ENCODE peak calls at places on chromosomes 2 and 18, in seven cellular contexts. One of them, this sample, is unnamed.

GRCh38 chr2:181745796-181746540 is 65.7 kb upstream of the NEUROD1 start:
- DNase-seq in neural progenitor cell: no peak
- DNase-seq in breast epithelium: no peak
- DNase-seq in AG09319: no peak
- DNase-seq in AG04449: no peak
- DNase-seq in heart left ventricle: no peak
- DNase-seq in fibroblast of mammary gland: no peak
- DNase-seq in this sample: no peak

GRCh38 chr2:25039126-25039525 is 2.8 kb upstream of the EFR3B start:
- DNase-seq in AG09319: no peak
- DNase-seq in breast epithelium: no peak
- DNase-seq in heart left ventricle: no peak
- DNase-seq in neural progenitor cell: no peak
- DNase-seq in AG04449: no peak
- DNase-seq in fibroblast of mammary gland: no peak
- DNase-seq in this sample: no peak

GRCh38 chr18:48667276-48668254 is 128.7 kb downstream of the CTIF start:
- DNase-seq in breast epithelium: no peak
- DNase-seq in fibroblast of mammary gland: no peak
- DNase-seq in AG09319: no peak
- DNase-seq in AG04449: no peak
- DNase-seq in heart left ventricle: no peak
- DNase-seq in neural progenitor cell: peak
- DNase-seq in this sample: peak

GRCh38 chr18:56001576-56001975 is 413.6 kb upstream of the TCF4 start:
- DNase-seq in fibroblast of mammary gland: peak
- DNase-seq in AG09319: no peak
- DNase-seq in breast epithelium: no peak
- DNase-seq in AG04449: no peak
- DNase-seq in neural progenitor cell: no peak
- DNase-seq in heart left ventricle: no peak
- DNase-seq in this sample: no peak

GRCh38 chr2:145760781-145761649 is 1241.1 kb upstream of the ZEB2 start:
- DNase-seq in fibroblast of mammary gland: peak
- DNase-seq in breast epithelium: no peak
- DNase-seq in heart left ventricle: no peak
- DNase-seq in AG04449: no peak
- DNase-seq in neural progenitor cell: peak
- DNase-seq in AG09319: peak
- DNase-seq in this sample: no peak

GRCh38 chr2:138500592-138501426 is 761 bp upstream of the SPOPL start:
- DNase-seq in AG09319: no peak
- DNase-seq in heart left ventricle: no peak
- DNase-seq in neural progenitor cell: no peak
- DNase-seq in fibroblast of mammary gland: no peak
- DNase-seq in AG04449: no peak
- DNase-seq in breast epithelium: no peak
- DNase-seq in this sample: no peak

GRCh38 chr18:581106-581505 is 926 bp downstream of the CETN1 start:
- DNase-seq in neural progenitor cell: peak
- DNase-seq in fibroblast of mammary gland: no peak
- DNase-seq in AG04449: no peak
- DNase-seq in breast epithelium: no peak
- DNase-seq in AG09319: no peak
- DNase-seq in heart left ventricle: no peak
- DNase-seq in this sample: no peak

GRCh38 chr2:6946722-6947121 is 29.5 kb downstream of the RNF144A start:
- DNase-seq in breast epithelium: no peak
- DNase-seq in fibroblast of mammary gland: peak
- DNase-seq in AG09319: peak
- DNase-seq in heart left ventricle: no peak
- DNase-seq in AG04449: peak
- DNase-seq in neural progenitor cell: no peak
- DNase-seq in this sample: no peak

GRCh38 chr2:172248381-172249173 is 145.9 kb upstream of the DLX2 start:
- DNase-seq in AG04449: no peak
- DNase-seq in breast epithelium: no peak
- DNase-seq in fibroblast of mammary gland: peak
- DNase-seq in AG09319: no peak
- DNase-seq in neural progenitor cell: peak
- DNase-seq in heart left ventricle: no peak
- DNase-seq in this sample: no peak

GRCh38 chr18:9683418-9684396 is 24.4 kb upstream of the RAB31 start:
- DNase-seq in heart left ventricle: no peak
- DNase-seq in fibroblast of mammary gland: peak
- DNase-seq in neural progenitor cell: no peak
- DNase-seq in breast epithelium: no peak
- DNase-seq in AG04449: no peak
- DNase-seq in AG09319: no peak
- DNase-seq in this sample: no peak

GRCh38 chr2:212721026-212721451 is 182.4 kb upstream of the ERBB4 start:
- DNase-seq in AG09319: no peak
- DNase-seq in neural progenitor cell: no peak
- DNase-seq in breast epithelium: no peak
- DNase-seq in heart left ventricle: no peak
- DNase-seq in AG04449: no peak
- DNase-seq in fibroblast of mammary gland: no peak
- DNase-seq in this sample: peak

GRCh38 chr18:77376043-77376732 is 126.5 kb downstream of the GALR1 start:
- DNase-seq in neural progenitor cell: no peak
- DNase-seq in heart left ventricle: no peak
- DNase-seq in AG09319: no peak
- DNase-seq in AG04449: no peak
- DNase-seq in breast epithelium: no peak
- DNase-seq in fibroblast of mammary gland: no peak
- DNase-seq in this sample: no peak

GRCh38 chr18:78875268-78875997 is 104.2 kb upstream of the SALL3 start:
- DNase-seq in AG09319: no peak
- DNase-seq in fibroblast of mammary gland: peak
- DNase-seq in AG04449: no peak
- DNase-seq in neural progenitor cell: peak
- DNase-seq in heart left ventricle: no peak
- DNase-seq in breast epithelium: no peak
- DNase-seq in this sample: no peak

GRCh38 chr2:121376851-121377250 is 91.8 kb upstream of the TFCP2L1 start:
- DNase-seq in fibroblast of mammary gland: peak
- DNase-seq in breast epithelium: no peak
- DNase-seq in AG09319: no peak
- DNase-seq in heart left ventricle: no peak
- DNase-seq in AG04449: no peak
- DNase-seq in neural progenitor cell: no peak
- DNase-seq in this sample: no peak

GRCh38 chr2:241801611-241802420 is 7.2 kb upstream of the NEU4 start:
- DNase-seq in fibroblast of mammary gland: no peak
- DNase-seq in AG04449: no peak
- DNase-seq in heart left ventricle: no peak
- DNase-seq in breast epithelium: no peak
- DNase-seq in AG09319: no peak
- DNase-seq in neural progenitor cell: no peak
- DNase-seq in this sample: no peak
- TF ChIP-seq CTCF in fibroblast of mammary gland: no peak
- TF ChIP-seq CTCF in AG04449: no peak
- TF ChIP-seq CTCF in heart left ventricle: no peak
- TF ChIP-seq CTCF in breast epithelium: no peak
- TF ChIP-seq CTCF in AG09319: no peak
- TF ChIP-seq CTCF in neural progenitor cell: no peak
- TF ChIP-seq CTCF in this sample: no peak

DNA sequence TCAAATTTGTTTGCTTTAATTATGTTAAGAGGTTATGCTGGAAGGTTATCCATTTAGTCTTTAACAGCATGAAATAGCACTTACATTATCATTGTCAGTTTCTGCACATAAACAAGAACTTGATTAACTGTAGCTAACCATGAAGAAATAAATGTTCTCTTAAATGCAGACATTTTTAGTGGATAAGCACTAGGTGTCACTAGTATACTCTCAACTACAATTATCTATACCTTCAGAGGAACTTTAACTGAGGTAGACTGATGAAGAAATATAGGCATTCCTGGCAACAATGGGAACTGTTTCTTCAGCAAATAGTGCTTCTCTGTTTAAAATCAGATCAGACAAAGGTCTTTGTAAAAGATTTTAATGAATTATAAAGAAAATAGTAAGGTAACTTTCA is 178.8 kb upstream of the CHST9 start:
- DNase-seq in heart left ventricle: no peak
- DNase-seq in AG04449: no peak
- DNase-seq in AG09319: no peak
- DNase-seq in neural progenitor cell: no peak
- DNase-seq in breast epithelium: no peak
- DNase-seq in fibroblast of mammary gland: peak
- DNase-seq in this sample: no peak
- TF ChIP-seq CTCF in heart left ventricle: peak
- TF ChIP-seq CTCF in AG04449: no peak
- TF ChIP-seq CTCF in AG09319: peak
- TF ChIP-seq CTCF in neural progenitor cell: peak
- TF ChIP-seq CTCF in breast epithelium: no peak
- TF ChIP-seq CTCF in fibroblast of mammary gland: peak
- TF ChIP-seq CTCF in this sample: peak

DNA sequence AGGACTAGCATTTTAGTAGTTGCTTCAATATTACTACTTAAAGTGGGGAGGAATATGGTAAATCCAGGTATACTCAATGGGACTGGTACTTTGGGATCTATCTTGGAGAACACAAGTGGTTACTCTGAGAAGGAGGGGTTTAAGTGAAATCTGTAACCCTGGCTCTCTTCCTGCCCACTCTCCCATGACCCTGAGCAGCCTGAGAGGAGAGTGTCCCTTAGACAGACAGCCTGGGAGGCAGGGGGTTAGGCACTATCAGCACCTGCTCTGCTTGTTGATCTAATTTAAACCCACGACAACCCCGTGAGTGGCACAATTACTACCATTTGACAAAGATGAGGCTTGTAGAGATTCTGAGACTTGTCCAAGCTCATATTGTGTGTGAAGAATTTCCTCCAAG is 395.5 kb downstream of the ALK start:
- DNase-seq in heart left ventricle: no peak
- DNase-seq in fibroblast of mammary gland: no peak
- DNase-seq in AG09319: no peak
- DNase-seq in AG04449: no peak
- DNase-seq in neural progenitor cell: no peak
- DNase-seq in breast epithelium: no peak
- DNase-seq in this sample: no peak
- TF ChIP-seq CTCF in heart left ventricle: no peak
- TF ChIP-seq CTCF in fibroblast of mammary gland: no peak
- TF ChIP-seq CTCF in AG09319: no peak
- TF ChIP-seq CTCF in AG04449: no peak
- TF ChIP-seq CTCF in neural progenitor cell: no peak
- TF ChIP-seq CTCF in breast epithelium: no peak
- TF ChIP-seq CTCF in this sample: no peak

DNA sequence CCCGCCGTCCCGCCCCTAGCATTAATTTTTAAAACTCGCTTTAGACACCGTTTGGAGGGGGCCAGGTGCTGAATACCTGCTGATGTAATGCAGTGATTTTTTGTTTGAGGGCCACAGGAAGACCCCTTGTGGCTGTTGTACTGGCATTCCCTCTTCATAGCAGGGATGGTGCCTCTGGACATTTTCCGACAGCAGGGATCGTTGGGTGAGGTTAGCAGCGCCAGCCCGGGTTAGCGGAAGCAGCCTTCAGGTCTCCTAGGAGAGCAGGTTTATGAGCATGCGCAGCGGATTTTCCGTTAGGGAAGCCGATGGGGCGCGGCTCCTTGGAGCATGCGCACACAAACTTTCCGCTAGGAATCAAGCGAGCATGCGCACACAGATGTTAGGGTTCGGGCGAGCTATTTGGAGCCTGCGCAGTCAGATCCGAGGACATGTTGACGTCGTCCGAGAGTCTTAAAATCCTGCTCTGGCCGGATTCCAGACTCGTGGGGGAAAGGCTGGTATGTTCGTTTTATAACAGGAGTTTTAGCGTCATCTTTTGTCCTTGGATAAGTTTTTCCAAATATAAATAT is 17.2 kb upstream of the C2orf74 start:
- DNase-seq in neural progenitor cell: peak
- DNase-seq in AG09319: peak
- DNase-seq in breast epithelium: peak
- DNase-seq in heart left ventricle: peak
- DNase-seq in fibroblast of mammary gland: peak
- DNase-seq in AG04449: peak
- DNase-seq in this sample: peak
- TF ChIP-seq CTCF in neural progenitor cell: no peak
- TF ChIP-seq CTCF in AG09319: no peak
- TF ChIP-seq CTCF in breast epithelium: no peak
- TF ChIP-seq CTCF in heart left ventricle: no peak
- TF ChIP-seq CTCF in fibroblast of mammary gland: no peak
- TF ChIP-seq CTCF in AG04449: no peak
- TF ChIP-seq CTCF in this sample: no peak

This sample was measured in chondrocyte.